ENCODE peak calls at places on chromosome 19, in seven cellular contexts. One of them, this sample, is unnamed.

GRCh38 chr19:54893406-54893805 is 12.5 kb upstream of the NCR1 start:
- DNase-seq in GM12878: no peak
- DNase-seq in HepG2: no peak
- DNase-seq in K562: no peak
- DNase-seq in H1: peak
- DNase-seq in SK-N-SH: no peak
- DNase-seq in HCT116: no peak
- DNase-seq in this sample: no peak

GRCh38 chr19:50580970-50581636 is 12.9 kb upstream of the LRRC4B start:
- DNase-seq in HCT116: no peak
- DNase-seq in HepG2: no peak
- DNase-seq in GM12878: no peak
- DNase-seq in K562: no peak
- DNase-seq in SK-N-SH: no peak
- DNase-seq in H1: no peak
- DNase-seq in this sample: no peak

GRCh38 chr19:35932291-35932936 is 3.8 kb upstream of the LRFN3 start:
- DNase-seq in HepG2: no peak
- DNase-seq in H1: no peak
- DNase-seq in GM12878: no peak
- DNase-seq in SK-N-SH: no peak
- DNase-seq in HCT116: no peak
- DNase-seq in K562: no peak
- DNase-seq in this sample: no peak

GRCh38 chr19:27962260-27962659 is 1250.7 kb downstream of the UQCRFS1 start:
- DNase-seq in HCT116: no peak
- DNase-seq in K562: no peak
- DNase-seq in GM12878: no peak
- DNase-seq in SK-N-SH: no peak
- DNase-seq in HepG2: no peak
- DNase-seq in H1: no peak
- DNase-seq in this sample: no peak

GRCh38 chr19:53545271-53546065 is 7.5 kb downstream of the ZNF331 start:
- DNase-seq in K562: no peak
- DNase-seq in SK-N-SH: no peak
- DNase-seq in HCT116: no peak
- DNase-seq in H1: no peak
- DNase-seq in GM12878: no peak
- DNase-seq in HepG2: no peak
- DNase-seq in this sample: peak

GRCh38 chr19:16062789-16063188 is 13.5 kb upstream of the TPM4 start:
- DNase-seq in HCT116: no peak
- DNase-seq in SK-N-SH: peak
- DNase-seq in H1: no peak
- DNase-seq in GM12878: no peak
- DNase-seq in HepG2: no peak
- DNase-seq in K562: peak
- DNase-seq in this sample: no peak

GRCh38 chr19:10655457-10656312 is 1.5 kb downstream of the ILF3 start:
- DNase-seq in HCT116: no peak
- DNase-seq in HepG2: peak
- DNase-seq in H1: no peak
- DNase-seq in SK-N-SH: peak
- DNase-seq in K562: no peak
- DNase-seq in GM12878: no peak
- DNase-seq in this sample: peak

GRCh38 chr19:54114340-54114826 is 1.1 kb downstream of the TFPT start:
- DNase-seq in GM12878: no peak
- DNase-seq in HCT116: no peak
- DNase-seq in HepG2: no peak
- DNase-seq in H1: no peak
- DNase-seq in K562: no peak
- DNase-seq in SK-N-SH: peak
- DNase-seq in this sample: no peak

GRCh38 chr19:19171110-19171672 is 1.1 kb upstream of the MEF2B start:
- DNase-seq in HepG2: no peak
- DNase-seq in HCT116: no peak
- DNase-seq in H1: no peak
- DNase-seq in GM12878: no peak
- DNase-seq in SK-N-SH: no peak
- DNase-seq in K562: no peak
- DNase-seq in this sample: no peak

GRCh38 chr19:19167612-19168011 is 2.5 kb downstream of the MEF2B start:
- DNase-seq in GM12878: no peak
- DNase-seq in K562: no peak
- DNase-seq in HCT116: no peak
- DNase-seq in SK-N-SH: no peak
- DNase-seq in H1: no peak
- DNase-seq in HepG2: no peak
- DNase-seq in this sample: no peak

GRCh38 chr19:19169236-19170052 is 619 bp downstream of the MEF2B start:
- DNase-seq in GM12878: no peak
- DNase-seq in K562: no peak
- DNase-seq in HepG2: no peak
- DNase-seq in HCT116: no peak
- DNase-seq in H1: no peak
- DNase-seq in SK-N-SH: no peak
- DNase-seq in this sample: no peak

GRCh38 chr19:19171821-19172532 is 1.9 kb upstream of the MEF2B start:
- DNase-seq in HepG2: peak
- DNase-seq in HCT116: no peak
- DNase-seq in H1: no peak
- DNase-seq in SK-N-SH: no peak
- DNase-seq in GM12878: no peak
- DNase-seq in K562: peak
- DNase-seq in this sample: no peak

DNA sequence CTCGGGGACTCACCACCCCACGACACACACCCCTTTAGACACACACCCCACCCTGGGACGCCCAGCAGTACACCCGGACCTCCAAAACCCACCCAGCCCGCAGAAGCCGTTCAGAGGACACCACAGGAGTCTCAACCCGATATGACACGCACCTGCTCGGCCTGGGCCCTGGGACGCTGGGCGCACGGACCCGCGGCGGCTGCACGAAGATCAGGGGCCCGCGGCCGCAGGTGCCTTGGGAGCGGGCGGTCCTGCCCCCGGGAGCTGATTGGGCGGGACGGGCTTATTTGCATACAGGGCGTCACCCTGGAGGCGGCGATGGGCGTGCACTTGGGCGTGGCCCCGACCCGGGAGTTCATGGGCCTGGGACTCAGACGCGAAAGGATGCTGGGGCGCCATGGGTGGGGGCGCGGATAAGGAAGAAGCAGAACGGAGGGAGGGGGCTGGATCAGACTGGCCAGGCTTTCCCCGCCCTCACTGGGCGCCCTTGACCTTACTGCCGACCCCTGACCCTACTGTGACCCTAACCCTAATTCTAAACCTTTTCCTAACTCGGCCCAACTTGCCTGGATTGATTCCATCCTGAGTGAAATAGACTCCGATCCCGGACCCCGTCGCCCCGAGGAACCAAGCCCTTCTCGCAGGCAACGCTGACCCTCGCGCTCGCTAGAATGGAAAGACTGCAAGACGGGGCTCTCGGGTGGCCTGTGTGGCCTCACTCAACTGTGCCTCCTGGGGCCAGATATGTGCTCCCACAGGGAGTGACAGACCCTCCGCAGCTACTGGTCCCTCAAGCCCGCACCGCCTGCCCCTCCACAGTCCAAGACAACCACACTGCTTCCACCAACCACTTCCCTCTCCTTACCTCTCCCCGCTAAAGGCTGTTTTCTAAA is at the start of gene MEF2B:
- DNase-seq in K562: peak
- DNase-seq in HCT116: no peak
- DNase-seq in H1: peak
- DNase-seq in HepG2: peak
- DNase-seq in GM12878: no peak
- DNase-seq in SK-N-SH: peak
- DNase-seq in this sample: no peak
- TF ChIP-seq RAD21 in K562: no peak
- TF ChIP-seq RAD21 in HCT116: no peak
- TF ChIP-seq RAD21 in H1: peak
- TF ChIP-seq RAD21 in HepG2: no peak
- TF ChIP-seq RAD21 in GM12878: no peak
- TF ChIP-seq RAD21 in SK-N-SH: no peak
- TF ChIP-seq RAD21 in this sample: no peak

GRCh38 chr19:48560095-48560530 is 8.1 kb downstream of the SULT2B1 start:
- DNase-seq in HCT116: no peak
- DNase-seq in H1: no peak
- DNase-seq in HepG2: peak
- DNase-seq in SK-N-SH: no peak
- DNase-seq in GM12878: no peak
- DNase-seq in K562: no peak
- DNase-seq in this sample: no peak
- TF ChIP-seq MAX in HCT116: peak
- TF ChIP-seq MAX in H1: no peak
- TF ChIP-seq MAX in HepG2: no peak
- TF ChIP-seq MAX in SK-N-SH: no peak
- TF ChIP-seq MAX in GM12878: no peak
- TF ChIP-seq MAX in K562: no peak
- TF ChIP-seq MAX in this sample: no peak

GRCh38 chr19:17677002-17677401 is 11.2 kb downstream of the UNC13A start:
- DNase-seq in H1: no peak
- DNase-seq in K562: peak
- DNase-seq in HepG2: peak
- DNase-seq in GM12878: no peak
- DNase-seq in HCT116: peak
- DNase-seq in SK-N-SH: no peak
- DNase-seq in this sample: no peak
- TF ChIP-seq CTCF in H1: peak
- TF ChIP-seq CTCF in K562: peak
- TF ChIP-seq CTCF in HepG2: peak
- TF ChIP-seq CTCF in GM12878: peak
- TF ChIP-seq CTCF in HCT116: peak
- TF ChIP-seq CTCF in SK-N-SH: peak
- TF ChIP-seq CTCF in this sample: no peak

DNA sequence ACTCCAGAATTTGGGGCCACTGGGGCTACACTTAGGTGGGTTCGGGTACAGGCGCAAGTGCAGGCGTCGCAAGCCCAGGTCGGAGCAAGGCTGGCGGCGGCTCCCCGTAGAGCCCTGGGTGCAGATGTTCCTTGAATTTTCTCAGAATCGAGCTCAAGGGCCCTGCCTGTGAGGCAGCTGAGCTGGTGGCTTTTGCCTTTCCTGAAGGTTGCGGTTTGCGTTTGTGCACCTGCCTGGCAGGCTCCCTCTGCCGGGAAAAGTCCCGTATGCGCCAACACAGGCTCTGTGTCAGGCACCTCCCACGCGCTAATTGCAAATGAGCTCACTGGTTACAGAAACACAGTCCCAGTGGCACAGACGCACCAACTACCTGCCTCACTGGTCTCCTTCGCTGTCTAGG is 5.9 kb downstream of the DOHH start:
- DNase-seq in HCT116: no peak
- DNase-seq in K562: no peak
- DNase-seq in H1: no peak
- DNase-seq in HepG2: no peak
- DNase-seq in GM12878: no peak
- DNase-seq in SK-N-SH: no peak
- DNase-seq in this sample: no peak
- TF ChIP-seq RAD21 in HCT116: no peak
- TF ChIP-seq RAD21 in K562: no peak
- TF ChIP-seq RAD21 in H1: no peak
- TF ChIP-seq RAD21 in HepG2: no peak
- TF ChIP-seq RAD21 in GM12878: no peak
- TF ChIP-seq RAD21 in SK-N-SH: no peak
- TF ChIP-seq RAD21 in this sample: no peak

GRCh38 chr19:41934849-41935374 is 6.7 kb upstream of the ERFL start:
- DNase-seq in GM12878: no peak
- DNase-seq in SK-N-SH: peak
- DNase-seq in K562: peak
- DNase-seq in H1: peak
- DNase-seq in HCT116: peak
- DNase-seq in HepG2: peak
- DNase-seq in this sample: peak
- TF ChIP-seq MAX in GM12878: no peak
- TF ChIP-seq MAX in SK-N-SH: no peak
- TF ChIP-seq MAX in K562: no peak
- TF ChIP-seq MAX in H1: no peak
- TF ChIP-seq MAX in HCT116: no peak
- TF ChIP-seq MAX in HepG2: no peak
- TF ChIP-seq MAX in this sample: no peak

DNA sequence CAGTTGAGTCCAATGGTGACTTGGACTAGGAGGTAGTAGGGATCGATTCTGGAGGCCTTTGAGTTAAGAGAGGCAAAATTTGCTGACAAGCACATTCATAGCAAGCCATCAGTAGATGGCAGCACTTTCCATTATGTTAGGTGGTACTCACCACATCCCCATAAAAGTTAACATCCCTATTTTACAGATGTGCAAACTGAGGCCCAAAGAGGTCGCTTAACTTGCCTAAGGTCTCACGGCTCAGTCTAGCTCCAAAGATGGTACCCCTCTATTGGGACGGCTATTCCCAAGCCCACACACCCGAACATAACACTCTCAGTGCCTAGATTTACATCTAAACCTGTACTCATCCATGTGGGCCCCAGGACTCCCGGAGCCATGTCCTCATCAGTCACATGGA is 21.5 kb upstream of the FOSB start:
- DNase-seq in GM12878: no peak
- DNase-seq in K562: no peak
- DNase-seq in HCT116: no peak
- DNase-seq in HepG2: peak
- DNase-seq in H1: no peak
- DNase-seq in SK-N-SH: peak
- DNase-seq in this sample: peak
- TF ChIP-seq CTCF in GM12878: peak
- TF ChIP-seq CTCF in K562: peak
- TF ChIP-seq CTCF in HCT116: peak
- TF ChIP-seq CTCF in HepG2: peak
- TF ChIP-seq CTCF in H1: no peak
- TF ChIP-seq CTCF in SK-N-SH: peak
- TF ChIP-seq CTCF in this sample: peak

GRCh38 chr19:38274734-38275133 is 10.4 kb downstream of the SPINT2 start:
- DNase-seq in GM12878: no peak
- DNase-seq in HCT116: no peak
- DNase-seq in HepG2: no peak
- DNase-seq in H1: no peak
- DNase-seq in K562: no peak
- DNase-seq in SK-N-SH: no peak
- DNase-seq in this sample: no peak
- TF ChIP-seq RAD21 in GM12878: no peak
- TF ChIP-seq RAD21 in HCT116: no peak
- TF ChIP-seq RAD21 in HepG2: no peak
- TF ChIP-seq RAD21 in H1: no peak
- TF ChIP-seq RAD21 in K562: no peak
- TF ChIP-seq RAD21 in SK-N-SH: no peak
- TF ChIP-seq RAD21 in this sample: no peak

DNA sequence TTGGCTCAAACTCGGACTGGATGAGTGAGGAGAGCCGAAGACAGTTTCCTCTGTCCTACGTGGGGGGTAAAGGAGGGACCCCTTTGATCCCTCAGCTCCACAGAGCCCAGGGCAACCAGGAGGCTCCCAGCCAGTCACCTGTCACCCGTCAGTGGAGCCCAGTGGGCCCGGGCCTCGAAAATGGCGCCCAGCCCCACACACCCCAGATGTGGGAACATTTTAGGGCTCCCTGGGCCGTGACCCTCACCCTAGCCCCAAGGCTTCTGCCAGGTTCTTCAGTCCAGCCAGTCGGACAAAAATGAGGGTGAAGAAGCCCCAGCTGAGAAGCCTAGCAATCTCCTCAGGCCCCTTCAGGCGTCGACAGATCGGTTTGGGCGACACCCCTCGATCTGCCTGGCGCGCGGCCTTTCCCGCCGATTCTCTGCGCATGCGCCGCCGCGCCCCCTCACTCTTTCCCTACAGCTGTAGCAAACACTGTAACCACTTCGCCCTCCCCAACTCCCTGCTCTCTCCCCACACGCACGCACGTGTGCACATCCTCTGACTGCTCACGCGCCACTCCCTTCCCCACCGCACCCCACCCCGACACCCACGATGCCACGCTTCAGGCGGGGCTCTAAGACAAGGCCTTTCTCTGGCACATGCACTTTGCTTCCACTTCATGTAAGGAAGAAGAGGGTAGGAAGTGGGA is at the start of gene SLC6A16:
- DNase-seq in SK-N-SH: no peak
- DNase-seq in K562: no peak
- DNase-seq in GM12878: no peak
- DNase-seq in H1: no peak
- DNase-seq in HepG2: no peak
- DNase-seq in HCT116: no peak
- DNase-seq in this sample: no peak
- TF ChIP-seq MAX in SK-N-SH: no peak
- TF ChIP-seq MAX in K562: peak
- TF ChIP-seq MAX in GM12878: no peak
- TF ChIP-seq MAX in H1: peak
- TF ChIP-seq MAX in HepG2: no peak
- TF ChIP-seq MAX in HCT116: no peak
- TF ChIP-seq MAX in this sample: no peak